ENCODE peak calls at places on chromosomes 7 and 10, in six cellular contexts. I is smooth muscle cell of the brain vasculature, Q is Right ventricle myocardium superior, W is C1 segment of cervical spinal cord, U is GM03348, C is type B pancreatic cell. B is an unnamed sample.

GRCh38 chr7:138396251-138397070 is 63.6 kb upstream of the TRIM24 start:
- DNase-seq in C (no peak), I (no peak), Q (no peak), W (no peak), U (no peak), B (no peak)

GRCh38 chr7:70374772-70375533 is 757.0 kb upstream of the GALNT17 start:
- DNase-seq in U (no peak), Q (no peak), W (no peak), C (no peak), I (no peak), B (no peak)

GRCh38 chr7:33357846-33358245 is 228.5 kb downstream of the BBS9 start:
- DNase-seq in W (no peak), C (no peak), U (no peak), Q (no peak), I (no peak), B (no peak)

GRCh38 chr10:112279482-112279881 is 3.7 kb upstream of the TECTB start:
- DNase-seq in U (no peak), I (no peak), C (no peak), W (no peak), Q (no peak), B (no peak)

GRCh38 chr10:103676058-103676785 is 179.2 kb downstream of the SH3PXD2A start:
- DNase-seq in C (no peak), U (peak; percentile 80), W (no peak), Q (no peak), I (no peak), B (no peak)

GRCh38 chr10:4686644-4686996 is 139.4 kb upstream of the AKR1E2 start:
- DNase-seq in W (no peak), I (no peak), C (no peak), U (peak; percentile 65), Q (no peak), B (no peak)

GRCh38 chr10:21034241-21034640 is 137.1 kb upstream of the NEBL start:
- DNase-seq in C (no peak), Q (no peak), I (no peak), W (no peak), U (no peak), B (no peak)

GRCh38 chr7:50826371-50827172 is 43.9 kb upstream of the GRB10 start:
- DNase-seq in W (no peak), I (peak; percentile 62), U (peak; percentile 74), Q (no peak), C (no peak), B (no peak)

GRCh38 chr7:120280743-120281142 is 7.8 kb downstream of the KCND2 start:
- DNase-seq in I (no peak), U (peak; percentile 16), C (no peak), Q (no peak), W (no peak), B (no peak)

GRCh38 chr7:31175672-31176071 is 123.6 kb downstream of the ADCYAP1R1 start:
- DNase-seq in I (no peak), C (no peak), U (no peak), Q (no peak), W (no peak), B (no peak)

GRCh38 chr7:130865408-130866236 is 131.6 kb upstream of the KLF14 start:
- DNase-seq in W (no peak), I (no peak), U (no peak), C (no peak), Q (no peak), B (no peak)

GRCh38 chr10:123847686-123848432 is 43.7 kb downstream of the CPXM2 start:
- DNase-seq in C (no peak), I (no peak), Q (no peak), U (peak; percentile 73), W (no peak), B (no peak)

GRCh38 chr10:106111241-106111640 is 1053.3 kb downstream of the SORCS1 start:
- DNase-seq in I (no peak), U (no peak), Q (no peak), W (no peak), C (no peak), B (no peak)

GRCh38 chr7:28768577-28769147 is 189.5 kb downstream of the TRIL start:
- DNase-seq in W (no peak), C (no peak), Q (no peak), I (no peak), U (peak; percentile 24), B (no peak)

GRCh38 chr10:125848371-125848770 is 25.0 kb downstream of the BCCIP start:
- DNase-seq in C (no peak), I (no peak), Q (no peak), W (no peak), U (no peak), B (no peak)

GRCh38 chr7:102306916-102307677 is 20.4 kb downstream of the SH2B2 start:
- DNase-seq in I (peak; percentile 41), U (no peak), C (no peak), Q (peak; percentile 69), W (no peak), B (peak; percentile 43)

GRCh38 chr7:117631652-117632051 is 151.8 kb downstream of the CFTR start:
- DNase-seq in I (no peak), U (no peak), Q (no peak), C (no peak), W (no peak), B (no peak)

GRCh38 chr7:44466300-44467216 is 23.9 kb downstream of the NUDCD3 start:
- DNase-seq in U (peak; percentile 24), I (no peak), W (no peak), Q (no peak), C (no peak), B (no peak)

GRCh38 chr10:20970708-20971107 is 73.6 kb upstream of the NEBL start:
- DNase-seq in I (no peak), Q (no peak), W (no peak), U (no peak), C (no peak), B (no peak)

GRCh38 chr10:97570789-97571536 is 1.6 kb upstream of the ANKRD2 start:
- DNase-seq in U (no peak), C (no peak), Q (no peak), I (no peak), W (no peak), B (no peak)

GRCh38 chr10:79127151-79127961 is 58.6 kb downstream of the ZMIZ1 start:
- DNase-seq in Q (peak; percentile 86), I (no peak), U (peak; percentile 61), W (no peak), C (no peak), B (no peak)

GRCh38 chr10:18473424-18474110 is 177.8 kb downstream of the NSUN6 start:
- DNase-seq in U (no peak), C (no peak), I (no peak), Q (no peak), W (no peak), B (peak; percentile 7)

GRCh38 chr7:21023841-21024502 is 237.3 kb upstream of the SP8 start:
- DNase-seq in Q (no peak), U (no peak), I (no peak), C (no peak), W (no peak), B (no peak)

GRCh38 chr7:128164061-128164954 is 76.8 kb upstream of the LEP start:
- DNase-seq in W (no peak), C (no peak), U (peak; percentile 77), Q (no peak), I (no peak), B (no peak)

GRCh38 chr10:26970667-26971066 is 109.9 kb upstream of the ABI1 start:
- DNase-seq in W (no peak), C (no peak), U (no peak), I (no peak), Q (no peak), B (no peak)

GRCh38 chr10:6486280-6486679 is 93.8 kb downstream of the PRKCQ start:
- DNase-seq in Q (no peak), C (no peak), W (no peak), I (no peak), U (no peak), B (no peak)

GRCh38 chr7:43639858-43640491 is 57.1 kb downstream of the STK17A start:
- DNase-seq in U (peak; percentile 54), Q (peak; percentile 66), I (no peak), W (no peak), C (no peak), B (no peak)

GRCh38 chr10:82653244-82653933 is 778.4 kb downstream of the NRG3 start:
- DNase-seq in W (no peak), Q (no peak), U (no peak), I (no peak), C (no peak), B (no peak)

B was measured in anterior cingulate cortex.